ENCODE peak calls at places on chromosome 5, in five cellular contexts. Y is H1, F is H9, O is trophoblast cell, E is IMR-90. U is an unnamed sample. For H3K9me3, the result is how much of the 10 kb centered on the place peaks cover.

GRCh38 chr5:109689740-109690455 is at the start of gene MAN2A1:
- DNase-seq in Y (no peak), F (peak), O (peak), E (peak), U (peak)

GRCh38 chr5:111857633-111858032 is 100.6 kb upstream of the NREP start:
- DNase-seq in Y (no peak), F (no peak), O (no peak), E (peak), U (peak)

GRCh38 chr5:92729088-92729487 is 851.9 kb downstream of the NR2F1-AS1 start:
- DNase-seq in Y (no peak), F (no peak), O (no peak), E (no peak), U (no peak)

GRCh38 chr5:112555691-112556090 is 136.6 kb upstream of the EPB41L4A start:
- DNase-seq in Y (no peak), F (no peak), O (no peak), E (peak), U (peak)

GRCh38 chr5:66967826-66968262 is 228.8 kb downstream of the CD180 start:
- DNase-seq in Y (no peak), F (no peak), O (no peak), E (peak), U (peak)

GRCh38 chr5:132225165-132226032 is 2.3 kb downstream of the P4HA2 start:
- DNase-seq in Y (no peak), F (peak), O (peak), E (peak), U (peak)

GRCh38 chr5:170097934-170098333 is 7.8 kb upstream of the FOXI1 start:
- DNase-seq in Y (no peak), F (no peak), O (no peak), E (no peak), U (no peak)

GRCh38 chr5:150473673-150474358 is 24.3 kb upstream of the RPS14 start:
- DNase-seq in Y (peak), F (peak), O (peak), E (peak), U (peak)

GRCh38 chr5:75566710-75567309 is 44.4 kb upstream of the ANKDD1B start:
- DNase-seq in Y (no peak), F (no peak), O (peak), E (peak), U (peak)

GRCh38 chr5:17614872-17615605 is 4.8 kb downstream of the TAF11L12 start:
- DNase-seq in Y (no peak), F (no peak), O (no peak), E (no peak), U (no peak)

GRCh38 chr5:134070979-134071849 is 43.3 kb upstream of the TCF7 start:
- DNase-seq in Y (no peak), F (peak), O (no peak), E (no peak), U (no peak)

GRCh38 chr5:168364151-168364661 is 72.8 kb downstream of the WWC1 start:
- DNase-seq in Y (no peak), F (no peak), O (peak), E (peak), U (no peak)

GRCh38 chr5:133396187-133396621 is 216.1 kb downstream of the FSTL4 start:
- DNase-seq in Y (no peak), F (peak), O (no peak), E (no peak), U (no peak)

GRCh38 chr5:142958933-142959682 is 188.9 kb downstream of the ARHGAP26 start:
- DNase-seq in Y (no peak), F (no peak), O (no peak), E (no peak), U (no peak)

GRCh38 chr5:87877495-87877894 is 391.1 kb downstream of the TMEM161B start:
- DNase-seq in Y (no peak), F (no peak), O (no peak), E (no peak), U (no peak)

GRCh38 chr5:87872986-87873385 is 395.7 kb downstream of the TMEM161B start:
- DNase-seq in Y (no peak), F (no peak), O (no peak), E (no peak), U (no peak)

GRCh38 chr5:87876616-87877015 is 392.0 kb downstream of the TMEM161B start:
- DNase-seq in Y (no peak), F (no peak), O (no peak), E (no peak), U (no peak)

DNA sequence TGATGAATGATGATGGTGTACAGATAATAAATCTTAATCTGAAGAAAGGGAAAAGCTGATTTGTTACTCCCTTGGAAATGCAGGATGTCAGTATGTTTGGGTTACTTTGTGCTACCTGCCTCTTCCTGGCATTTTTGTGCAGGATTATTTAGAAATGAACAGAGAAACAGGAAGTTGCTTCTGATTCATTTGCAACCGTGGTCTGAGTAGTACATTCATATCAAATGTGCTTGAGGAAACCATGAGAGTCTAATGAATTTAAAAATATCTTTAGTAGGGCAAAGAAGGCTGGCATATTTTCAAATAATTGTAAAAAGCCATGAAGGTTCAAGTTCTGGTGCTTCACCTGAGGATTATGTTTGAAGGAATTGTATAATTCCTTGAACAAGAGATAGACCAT is 391.6 kb downstream of the TMEM161B start:
- DNase-seq in Y (no peak), F (no peak), O (no peak), E (no peak), U (no peak)
- H4K8ac ChIP-seq in Y (no peak), F (no peak), O (no peak), E (no peak), U (no peak)

DNA sequence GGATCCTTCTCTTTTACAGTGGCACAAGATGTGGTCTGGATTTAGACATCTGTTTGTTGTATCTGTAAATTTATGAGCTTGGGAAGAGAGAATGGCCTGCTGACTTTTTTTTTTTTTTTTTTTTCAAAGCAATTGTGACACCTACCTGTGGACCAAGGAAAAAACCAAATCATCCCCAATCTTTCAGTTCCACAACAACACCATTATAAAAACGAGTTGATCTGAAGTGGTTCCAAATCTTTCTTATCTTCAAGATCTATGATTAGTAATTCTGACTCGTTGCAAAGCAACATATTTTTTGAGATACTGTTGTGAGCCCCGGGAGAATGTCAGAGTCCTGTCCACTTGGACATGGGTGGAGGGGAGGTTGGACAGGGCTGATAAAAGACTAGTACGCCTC is 4.8 kb downstream of the IRX2 start:
- DNase-seq in Y (no peak), F (no peak), O (peak), E (no peak), U (no peak)
- H3K9me3 ChIP-seq in Y (under half), F (under half), O (under half), E (under half), U (under half)

DNA sequence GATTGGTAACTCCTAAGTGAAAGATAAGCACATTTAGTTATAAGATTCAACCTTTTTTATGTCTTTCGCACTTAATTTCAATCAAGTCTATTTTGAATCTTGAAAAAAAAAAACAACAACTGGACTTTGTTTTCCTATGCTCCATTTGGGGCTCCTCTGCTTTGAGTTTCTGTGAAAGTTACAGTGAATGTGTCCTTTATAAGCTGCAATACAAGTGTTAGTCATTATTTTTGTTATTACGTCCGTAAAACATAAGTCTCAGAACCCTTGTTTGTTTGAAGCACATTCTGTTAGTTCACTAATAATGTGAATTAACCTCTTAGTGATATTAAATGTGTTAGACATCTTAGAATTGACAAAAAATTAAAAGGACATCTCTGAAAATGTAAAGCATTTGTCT is 276.7 kb downstream of the ADAMTS6 start:
- DNase-seq in Y (no peak), F (no peak), O (no peak), E (peak), U (no peak)
- H3K27ac ChIP-seq in Y (no peak), F (no peak), O (no peak), E (peak), U (no peak)

DNA sequence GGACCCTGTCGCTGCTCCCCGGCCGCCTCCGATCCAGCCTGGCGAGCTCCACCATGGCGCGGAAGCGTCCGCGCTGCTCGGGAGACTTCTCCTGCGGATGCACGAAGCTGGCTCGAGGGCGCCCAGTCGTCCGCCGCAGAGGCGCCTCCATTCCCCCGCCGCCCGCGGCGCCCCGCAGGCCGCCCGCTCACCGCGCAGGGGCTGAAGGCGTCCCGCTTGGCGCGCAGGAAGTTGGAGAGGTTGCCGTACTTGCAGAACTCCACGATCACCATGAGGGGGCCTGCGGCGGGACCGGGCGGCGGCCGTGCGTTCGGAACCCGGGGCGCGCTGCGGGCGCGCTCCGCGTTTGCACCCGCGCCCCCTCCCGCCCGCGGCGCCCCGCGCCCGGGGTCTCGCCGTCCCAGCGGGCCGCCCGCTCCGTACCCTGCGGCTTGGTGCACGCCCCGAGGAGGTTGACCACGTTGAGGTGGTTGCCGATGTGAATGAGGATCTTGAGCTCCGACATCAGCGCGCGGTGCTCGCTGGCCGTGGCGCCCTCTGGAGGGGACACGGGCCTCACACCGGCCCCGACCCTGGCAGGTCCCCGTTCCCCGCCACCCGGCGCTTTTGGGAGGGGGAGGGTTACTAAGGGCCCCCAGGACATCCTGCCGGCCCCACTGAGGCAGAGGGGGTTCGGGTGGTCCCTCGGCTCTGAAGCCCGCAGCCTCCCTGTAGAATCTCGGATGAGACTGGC is 27.7 kb upstream of the SCGB3A1 start:
- DNase-seq in Y (peak), F (peak), O (no peak), E (peak), U (peak)
- H4K8ac ChIP-seq in Y (peak), F (no peak), O (no peak), E (no peak), U (no peak)

DNA sequence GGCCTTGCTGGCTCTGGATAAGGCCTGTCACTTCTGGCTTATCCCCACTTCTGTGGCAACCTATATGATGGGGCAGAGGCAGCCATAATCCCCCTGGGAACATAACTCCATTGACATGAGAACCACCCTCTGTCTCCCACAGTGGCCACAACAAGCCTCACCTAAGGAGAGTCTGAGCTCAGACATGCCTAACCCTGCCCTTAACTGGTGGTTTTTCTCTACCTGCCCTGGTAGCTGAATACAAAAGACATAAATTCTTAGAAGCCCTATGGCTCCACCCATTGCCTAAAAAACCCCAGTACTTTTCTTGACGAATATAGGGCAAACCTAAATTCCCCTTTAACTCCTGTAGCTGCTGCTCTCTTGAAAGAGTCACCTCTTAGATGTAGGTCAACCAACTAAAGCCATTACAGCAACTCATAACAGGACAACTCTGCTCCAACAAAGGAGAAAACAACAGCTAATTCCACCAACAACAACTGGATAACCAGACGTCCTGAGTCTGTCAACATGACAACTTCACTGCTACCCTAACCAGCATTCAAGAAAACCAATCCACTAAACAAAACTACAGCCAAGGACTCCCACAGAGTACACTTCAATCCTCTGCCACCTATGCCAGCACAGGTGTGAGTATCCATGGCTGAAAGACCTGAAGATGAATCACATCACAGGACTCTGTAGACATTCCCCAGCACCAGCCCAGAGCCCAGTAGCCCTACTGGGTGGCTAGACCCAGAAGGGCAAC is 427.7 kb downstream of the PRELID2 start:
- DNase-seq in Y (no peak), F (no peak), O (no peak), E (no peak), U (no peak)
- H3K9me3 ChIP-seq in Y (under half), F (under half), O (under half), E (under half), U (half or more)

U was measured in mesenchymal stem cell.